ENCODE peak calls at places on chromosomes 7 and 10, in four cellular contexts. One of them, this sample, is unnamed.

GRCh38 chr10:103765168-103765567 is 90.2 kb downstream of the SH3PXD2A start:
- DNase-seq in upper lobe of right lung: no peak
- DNase-seq in A549: no peak
- DNase-seq in BJ: no peak
- DNase-seq in this sample: no peak

GRCh38 chr7:129644634-129645230 is 33.2 kb downstream of the NRF1 start:
- DNase-seq in BJ: no peak
- DNase-seq in A549: no peak
- DNase-seq in upper lobe of right lung: no peak
- DNase-seq in this sample: no peak

GRCh38 chr10:75402486-75403143 is 1.1 kb upstream of the ZNF503 start:
- DNase-seq in BJ: no peak
- DNase-seq in upper lobe of right lung: peak
- DNase-seq in A549: peak
- DNase-seq in this sample: no peak

GRCh38 chr7:102872460-102872859 is 40.3 kb upstream of the LRRC17 start:
- DNase-seq in BJ: peak
- DNase-seq in upper lobe of right lung: no peak
- DNase-seq in A549: peak
- DNase-seq in this sample: no peak

GRCh38 chr7:8147760-8148463 is 114.1 kb downstream of the ICA1 start:
- DNase-seq in BJ: no peak
- DNase-seq in A549: no peak
- DNase-seq in upper lobe of right lung: no peak
- DNase-seq in this sample: no peak

GRCh38 chr10:5064656-5065055 is 29.6 kb upstream of the AKR1C3 start:
- DNase-seq in A549: no peak
- DNase-seq in BJ: no peak
- DNase-seq in upper lobe of right lung: no peak
- DNase-seq in this sample: no peak

GRCh38 chr7:133843341-133843740 is 283.8 kb upstream of the LRGUK start:
- DNase-seq in upper lobe of right lung: no peak
- DNase-seq in A549: no peak
- DNase-seq in BJ: no peak
- DNase-seq in this sample: no peak

GRCh38 chr7:2575733-2576350 is 17.1 kb downstream of the IQCE start:
- DNase-seq in BJ: no peak
- DNase-seq in A549: no peak
- DNase-seq in upper lobe of right lung: no peak
- DNase-seq in this sample: no peak

GRCh38 chr7:98027342-98028033 is 37.5 kb upstream of the OCM2 start:
- DNase-seq in BJ: no peak
- DNase-seq in A549: no peak
- DNase-seq in upper lobe of right lung: no peak
- DNase-seq in this sample: no peak

GRCh38 chr7:52794621-52795020 is 240.8 kb upstream of the POM121L12 start:
- DNase-seq in BJ: no peak
- DNase-seq in upper lobe of right lung: no peak
- DNase-seq in A549: no peak
- DNase-seq in this sample: no peak

GRCh38 chr10:1189166-1190051 is 133.2 kb downstream of the WDR37 start:
- DNase-seq in BJ: no peak
- DNase-seq in A549: no peak
- DNase-seq in upper lobe of right lung: peak
- DNase-seq in this sample: no peak

GRCh38 chr7:151140826-151141225 is 26.7 kb downstream of the GBX1 start:
- DNase-seq in BJ: no peak
- DNase-seq in A549: no peak
- DNase-seq in upper lobe of right lung: peak
- DNase-seq in this sample: peak

GRCh38 chr7:107384025-107384424 is 85.8 kb upstream of the GPR22 start:
- DNase-seq in upper lobe of right lung: no peak
- DNase-seq in BJ: no peak
- DNase-seq in A549: no peak
- DNase-seq in this sample: no peak

GRCh38 chr10:11425288-11425595 is 186.2 kb downstream of the USP6NL start:
- DNase-seq in upper lobe of right lung: no peak
- DNase-seq in A549: no peak
- DNase-seq in BJ: no peak
- DNase-seq in this sample: no peak

GRCh38 chr10:67618116-67618515 is 77.9 kb downstream of the CTNNA3 start:
- DNase-seq in upper lobe of right lung: no peak
- DNase-seq in A549: no peak
- DNase-seq in BJ: no peak
- DNase-seq in this sample: no peak

GRCh38 chr7:91826377-91826776 is 54.1 kb downstream of the MTERF1 start:
- DNase-seq in A549: no peak
- DNase-seq in BJ: no peak
- DNase-seq in upper lobe of right lung: no peak
- DNase-seq in this sample: no peak

GRCh38 chr7:37431413-37431812 is 17.3 kb downstream of the ELMO1 start:
- DNase-seq in A549: no peak
- DNase-seq in upper lobe of right lung: no peak
- DNase-seq in BJ: no peak
- DNase-seq in this sample: no peak

GRCh38 chr7:124073325-124073676 is 40.4 kb upstream of the TMEM229A start:
- DNase-seq in A549: no peak
- DNase-seq in BJ: no peak
- DNase-seq in upper lobe of right lung: no peak
- DNase-seq in this sample: no peak

GRCh38 chr7:110521357-110521756 is 569.6 kb upstream of the LRRN3 start:
- DNase-seq in upper lobe of right lung: no peak
- DNase-seq in A549: no peak
- DNase-seq in BJ: no peak
- DNase-seq in this sample: no peak

GRCh38 chr10:82544377-82544776 is 669.4 kb downstream of the NRG3 start:
- DNase-seq in BJ: no peak
- DNase-seq in A549: no peak
- DNase-seq in upper lobe of right lung: no peak
- DNase-seq in this sample: no peak

GRCh38 chr7:152847491-152847890 is 87.9 kb downstream of the ACTR3B start:
- DNase-seq in A549: no peak
- DNase-seq in upper lobe of right lung: no peak
- DNase-seq in BJ: no peak
- DNase-seq in this sample: no peak

GRCh38 chr10:122882798-122883197 is 3.4 kb upstream of the FAM24B start:
- DNase-seq in upper lobe of right lung: no peak
- DNase-seq in A549: no peak
- DNase-seq in BJ: no peak
- DNase-seq in this sample: no peak

GRCh38 chr7:158664406-158664805 is 40.2 kb downstream of the NCAPG2 start:
- DNase-seq in A549: no peak
- DNase-seq in BJ: no peak
- DNase-seq in upper lobe of right lung: no peak
- DNase-seq in this sample: no peak

GRCh38 chr7:84484502-84485079 is 290.0 kb upstream of the SEMA3A start:
- DNase-seq in upper lobe of right lung: no peak
- DNase-seq in BJ: no peak
- DNase-seq in A549: no peak
- DNase-seq in this sample: no peak

GRCh38 chr10:111034598-111035310 is 42.1 kb upstream of the ADRA2A start:
- DNase-seq in A549: no peak
- DNase-seq in upper lobe of right lung: no peak
- DNase-seq in BJ: peak
- DNase-seq in this sample: no peak

GRCh38 chr10:113999520-113999919 is 44.1 kb upstream of the ADRB1 start:
- DNase-seq in upper lobe of right lung: no peak
- DNase-seq in A549: no peak
- DNase-seq in BJ: no peak
- DNase-seq in this sample: no peak

DNA sequence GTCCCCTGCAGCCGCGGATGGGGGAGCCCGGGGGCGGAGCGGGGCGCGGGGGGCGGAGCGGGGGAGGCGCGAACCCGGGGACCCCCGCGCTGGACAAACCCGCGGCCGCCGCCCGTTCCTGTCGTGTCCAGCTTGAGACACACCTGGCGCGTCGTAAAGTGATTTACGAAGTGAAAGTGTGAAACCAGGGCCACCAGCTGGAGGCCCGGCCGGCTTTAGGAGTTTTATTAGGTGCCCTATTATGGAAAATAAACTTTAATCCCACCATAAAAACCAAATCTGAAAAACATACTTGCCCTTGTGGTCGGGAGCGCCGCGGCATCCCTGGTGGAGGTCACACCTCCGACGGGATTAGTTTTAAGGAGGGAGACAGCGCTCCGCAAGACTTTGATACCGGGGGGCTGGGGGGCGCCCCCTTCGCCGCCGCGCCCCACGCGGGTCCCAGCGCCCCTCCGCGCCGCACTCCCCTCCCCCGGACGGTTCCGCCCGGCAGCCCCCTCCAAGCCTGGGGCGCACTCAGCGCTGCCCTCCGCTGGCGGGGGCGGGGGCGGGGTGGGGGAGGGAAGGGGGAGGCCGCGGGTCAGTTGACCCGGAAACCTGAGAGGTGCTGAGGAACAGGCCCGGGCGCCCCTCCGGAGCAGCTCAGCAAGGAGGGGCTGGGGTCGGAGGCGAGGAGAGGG is 10.3 kb downstream of the MNX1 start:
- DNase-seq in upper lobe of right lung: no peak
- DNase-seq in BJ: no peak
- DNase-seq in A549: no peak
- DNase-seq in this sample: peak
- H3K4me3 ChIP-seq in upper lobe of right lung: peak
- H3K4me3 ChIP-seq in BJ: no peak
- H3K4me3 ChIP-seq in A549: peak
- H3K4me3 ChIP-seq in this sample: peak

DNA sequence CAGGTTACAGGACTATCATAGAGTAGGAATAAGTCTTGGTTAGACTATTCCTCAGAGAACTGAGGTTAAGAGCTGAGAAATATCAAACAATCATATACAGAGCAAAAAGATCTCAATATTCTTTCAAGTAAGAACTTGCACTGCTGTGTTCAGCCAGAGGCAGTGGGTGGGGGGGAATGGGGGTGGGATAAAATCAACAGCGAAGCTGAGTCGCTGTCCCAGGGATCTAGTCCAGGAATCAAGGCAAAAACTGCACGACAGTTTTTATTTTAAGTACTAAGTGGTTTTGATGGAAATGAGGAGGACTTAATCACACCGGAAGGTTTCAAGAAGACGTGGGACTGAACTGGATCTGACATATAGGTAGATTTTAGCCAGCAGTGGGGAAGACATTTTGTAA is 159.1 kb downstream of the SRPK2 start:
- DNase-seq in upper lobe of right lung: no peak
- DNase-seq in BJ: no peak
- DNase-seq in A549: no peak
- DNase-seq in this sample: no peak
- H3K4me3 ChIP-seq in upper lobe of right lung: no peak
- H3K4me3 ChIP-seq in BJ: no peak
- H3K4me3 ChIP-seq in A549: no peak
- H3K4me3 ChIP-seq in this sample: no peak

GRCh38 chr10:102300289-102300843 is 55.0 kb downstream of the GBF1 start:
- DNase-seq in upper lobe of right lung: no peak
- DNase-seq in A549: no peak
- DNase-seq in BJ: peak
- DNase-seq in this sample: no peak
- H3K4me3 ChIP-seq in upper lobe of right lung: no peak
- H3K4me3 ChIP-seq in A549: no peak
- H3K4me3 ChIP-seq in BJ: no peak
- H3K4me3 ChIP-seq in this sample: no peak

GRCh38 chr7:25860206-25860881 is 291.7 kb upstream of the NFE2L3 start:
- DNase-seq in BJ: no peak
- DNase-seq in upper lobe of right lung: no peak
- DNase-seq in A549: no peak
- DNase-seq in this sample: no peak
- H3K4me3 ChIP-seq in BJ: peak
- H3K4me3 ChIP-seq in upper lobe of right lung: no peak
- H3K4me3 ChIP-seq in A549: no peak
- H3K4me3 ChIP-seq in this sample: no peak

GRCh38 chr7:27030393-27031001 is 65.3 kb downstream of the HOXA1 start:
- DNase-seq in A549: no peak
- DNase-seq in BJ: no peak
- DNase-seq in upper lobe of right lung: no peak
- DNase-seq in this sample: no peak

GRCh38 chr7:27032843-27033242 is 63.0 kb downstream of the HOXA1 start:
- DNase-seq in A549: no peak
- DNase-seq in BJ: no peak
- DNase-seq in upper lobe of right lung: no peak
- DNase-seq in this sample: no peak

DNA sequence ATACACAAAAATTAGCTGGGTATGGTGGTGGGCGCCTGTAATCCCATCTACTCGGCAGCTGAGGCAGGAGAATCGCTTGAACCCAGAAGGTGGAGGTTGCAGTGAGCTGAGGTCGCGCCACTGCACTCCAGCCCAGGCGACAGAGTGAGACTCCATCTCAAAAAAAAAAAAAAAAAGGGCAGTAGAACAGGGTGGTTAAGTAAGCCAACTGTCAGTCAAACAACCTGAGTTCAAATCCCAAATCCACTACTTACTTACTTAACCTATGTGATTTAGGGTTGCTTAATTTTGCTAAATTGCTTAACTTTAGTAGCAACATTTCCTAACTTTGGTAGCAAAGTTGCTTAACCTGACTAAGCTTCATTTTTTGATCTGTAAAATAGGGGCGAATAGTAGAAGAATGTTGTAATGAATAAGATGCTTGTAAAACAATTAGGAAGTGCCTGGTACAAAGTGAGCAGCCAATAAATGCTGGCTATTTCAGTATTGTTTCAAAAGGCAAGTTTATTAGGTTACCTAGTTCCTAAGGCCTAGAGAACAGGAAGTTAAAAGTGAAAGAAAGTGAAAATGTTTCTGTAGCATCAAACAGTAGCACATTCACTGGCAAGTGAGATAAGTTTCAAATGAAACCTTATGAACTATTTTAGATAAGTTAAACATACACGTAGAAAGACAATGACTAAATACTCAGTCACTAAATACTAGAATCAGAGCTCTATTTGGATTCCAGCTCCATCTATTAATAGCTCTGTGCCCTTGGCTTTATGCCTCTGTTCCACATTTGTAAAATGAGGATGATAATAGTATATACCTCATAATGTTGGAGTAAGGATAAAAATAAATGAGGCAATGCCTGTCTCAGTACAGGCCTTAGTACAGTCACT is 64.3 kb downstream of the HOXA1 start:
- DNase-seq in upper lobe of right lung: no peak
- DNase-seq in A549: no peak
- DNase-seq in BJ: peak
- DNase-seq in this sample: no peak
- H3K4me3 ChIP-seq in upper lobe of right lung: no peak
- H3K4me3 ChIP-seq in A549: no peak
- H3K4me3 ChIP-seq in BJ: no peak
- H3K4me3 ChIP-seq in this sample: no peak

This sample was measured in coronary artery.